ENCODE peak calls at places on chromosome 18, in six cellular contexts. S is WTC11, T is K562, D is HepG2, E is GM12878, O is H1. P is an unnamed sample.

GRCh38 chr18:69528439-69528838 is 127.8 kb downstream of the DOK6 start:
- DNase-seq in S (no peak), T (no peak), D (no peak), E (no peak), O (no peak), P (no peak)

GRCh38 chr18:11464129-11464528 is 145.3 kb upstream of the SLC35G4 start:
- DNase-seq in S (no peak), T (no peak), D (peak; percentile 34), E (no peak), O (no peak), P (no peak)

GRCh38 chr18:31041346-31042067 is 1.0 kb downstream of the DSC3 start:
- DNase-seq in S (peak; percentile 37), T (no peak), D (no peak), E (no peak), O (no peak), P (peak; percentile 56)

GRCh38 chr18:59060540-59060939 is 79.1 kb upstream of the SEC11C start:
- DNase-seq in S (no peak), T (no peak), D (no peak), E (no peak), O (no peak), P (no peak)

GRCh38 chr18:79257480-79257879 is 138.2 kb upstream of the NFATC1 start:
- DNase-seq in S (no peak), T (no peak), D (no peak), E (no peak), O (no peak), P (no peak)

GRCh38 chr18:11502368-11502767 is 107.0 kb upstream of the SLC35G4 start:
- DNase-seq in S (no peak), T (no peak), D (peak; percentile 46), E (no peak), O (no peak), P (no peak)

GRCh38 chr18:58908006-58908405 is 43.3 kb downstream of the ZNF532 start:
- DNase-seq in S (no peak), T (no peak), D (no peak), E (no peak), O (no peak), P (no peak)

GRCh38 chr18:54734059-54734458 is 94.2 kb upstream of the RAB27B start:
- DNase-seq in S (no peak), T (peak; percentile 6), D (no peak), E (no peak), O (no peak), P (no peak)

GRCh38 chr18:79394438-79395307 is 1.1 kb upstream of the NFATC1 start:
- DNase-seq in S (peak; percentile 53), T (no peak), D (no peak), E (no peak), O (no peak), P (no peak)

GRCh38 chr18:61605376-61606067 is 272.3 kb downstream of the CDH20 start:
- DNase-seq in S (no peak), T (no peak), D (no peak), E (no peak), O (no peak), P (no peak)

DNA sequence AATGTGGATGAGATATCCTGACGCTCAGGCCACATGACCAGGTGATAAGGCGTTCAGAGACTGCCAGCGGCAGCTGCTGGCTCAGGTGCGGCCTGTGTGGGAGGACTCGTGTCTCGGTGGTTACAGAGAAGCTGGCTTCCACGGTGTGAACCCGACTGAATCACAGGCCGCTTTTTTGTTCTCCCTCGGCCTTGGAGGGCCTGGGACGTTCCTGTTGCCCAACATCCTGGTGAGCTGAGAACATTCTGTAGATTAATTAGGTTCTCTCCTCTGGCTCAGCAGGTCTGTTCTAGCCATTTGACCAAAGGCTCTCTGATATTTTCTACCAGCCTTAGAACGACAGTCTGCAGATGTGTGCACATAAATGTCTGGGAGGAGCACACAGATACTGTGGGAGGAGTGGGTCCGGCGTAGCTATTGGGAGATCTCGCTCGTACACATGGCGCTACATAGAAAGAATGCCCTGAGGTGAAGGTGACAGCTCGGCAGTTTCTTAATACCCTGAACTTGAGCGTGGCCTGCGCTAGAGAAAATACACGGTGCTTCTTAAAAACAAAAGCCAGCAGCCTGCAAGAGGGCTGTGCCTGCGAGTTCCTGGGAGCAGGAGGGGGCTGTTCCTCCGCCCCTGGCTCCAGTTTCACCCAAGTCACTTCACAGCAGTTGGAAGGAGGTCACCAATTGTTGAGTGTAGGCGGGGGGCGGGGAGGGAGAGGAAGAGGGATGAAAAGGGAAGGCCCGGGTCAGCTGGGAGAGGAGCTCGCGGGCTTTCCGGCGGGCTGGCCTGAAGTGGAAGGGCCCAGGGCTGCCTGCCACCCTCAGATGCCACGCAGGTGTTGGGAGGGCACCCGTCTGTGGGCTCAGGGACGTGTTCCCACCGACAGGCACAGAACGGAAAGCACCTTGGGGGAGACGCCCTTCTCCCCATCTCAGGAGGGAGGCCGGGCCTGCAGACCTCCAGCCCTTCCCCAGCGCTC is 124.6 kb upstream of the ZNF516 start:
- DNase-seq in S (peak; percentile 65), T (no peak), D (no peak), E (no peak), O (no peak), P (peak; percentile 72)
- TF ChIP-seq CREB1 in S (no peak), T (no peak), D (no peak), E (no peak), O (no peak), P (no peak)

GRCh38 chr18:9683418-9684396 is 24.4 kb upstream of the RAB31 start:
- DNase-seq in S (no peak), T (no peak), D (peak; percentile 26), E (no peak), O (no peak), P (peak; percentile 23)
- TF ChIP-seq CREB1 in S (no peak), T (no peak), D (no peak), E (no peak), O (no peak), P (no peak)

GRCh38 chr18:76814256-76814655 is 8.1 kb upstream of the ZNF236 start:
- DNase-seq in S (no peak), T (no peak), D (no peak), E (no peak), O (no peak), P (no peak)
- TF ChIP-seq CREB1 in S (no peak), T (no peak), D (no peak), E (no peak), O (no peak), P (no peak)

GRCh38 chr18:28584726-28585125 is 407.8 kb upstream of the CDH2 start:
- DNase-seq in S (peak; percentile 17), T (no peak), D (no peak), E (no peak), O (peak; percentile 10), P (peak; percentile 81)
- TF ChIP-seq CREB1 in S (no peak), T (no peak), D (no peak), E (no peak), O (no peak), P (no peak)

GRCh38 chr18:35875566-35875965 is 96.9 kb upstream of the RMP24 start:
- DNase-seq in S (no peak), T (no peak), D (no peak), E (no peak), O (no peak), P (no peak)
- TF ChIP-seq CREB1 in S (no peak), T (no peak), D (no peak), E (no peak), O (no peak), P (no peak)

DNA sequence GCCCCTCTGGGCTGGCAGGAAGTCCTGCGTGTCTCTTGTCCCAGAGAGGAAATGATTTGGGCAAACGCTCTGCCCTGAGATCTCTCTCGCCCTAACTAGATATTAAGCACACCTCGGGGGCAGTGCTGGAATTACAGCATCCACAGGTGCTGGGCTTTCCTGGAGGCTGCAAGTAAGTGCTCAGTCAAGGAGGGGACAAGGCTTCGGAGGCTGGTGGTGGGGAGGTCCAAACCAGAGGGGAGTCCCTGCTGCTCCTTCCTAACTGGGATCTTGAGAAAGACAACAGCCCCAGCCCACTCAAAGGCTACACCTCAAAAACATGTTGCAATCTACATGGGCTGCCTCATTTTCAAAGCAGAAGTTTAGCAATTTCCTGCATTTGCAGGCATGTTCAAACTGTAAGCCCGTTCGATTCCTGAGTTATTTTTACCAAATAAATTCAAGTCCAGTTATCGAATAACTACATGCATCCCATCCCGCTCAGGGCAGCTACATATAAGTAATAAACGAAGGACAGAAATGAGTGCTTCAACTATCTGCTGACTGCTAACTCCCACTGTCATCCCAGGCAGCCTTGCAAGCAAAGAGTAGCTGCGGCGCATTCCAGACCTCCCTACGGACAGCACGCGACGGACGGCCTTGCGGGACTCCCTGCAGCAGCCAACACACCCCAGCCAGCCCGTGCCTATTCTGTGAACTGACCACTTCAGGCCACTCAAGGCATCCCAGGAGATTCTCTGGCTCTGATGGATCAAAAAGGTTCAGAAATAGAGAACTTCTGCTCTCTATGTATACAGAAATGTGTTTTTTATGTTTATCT is 27.5 kb downstream of the ZNF516 start:
- DNase-seq in S (no peak), T (no peak), D (no peak), E (no peak), O (no peak), P (no peak)
- TF ChIP-seq CREB1 in S (no peak), T (no peak), D (no peak), E (no peak), O (no peak), P (no peak)

GRCh38 chr18:48365965-48366364 is 43.2 kb downstream of the ZBTB7C start:
- DNase-seq in S (no peak), T (no peak), D (no peak), E (no peak), O (no peak), P (no peak)
- TF ChIP-seq CREB1 in S (no peak), T (no peak), D (no peak), E (no peak), O (no peak), P (no peak)

GRCh38 chr18:49548266-49548665 is 13.6 kb upstream of the LIPG start:
- DNase-seq in S (no peak), T (no peak), D (peak; percentile 7), E (no peak), O (no peak), P (no peak)
- TF ChIP-seq CREB1 in S (no peak), T (no peak), D (no peak), E (no peak), O (no peak), P (no peak)

DNA sequence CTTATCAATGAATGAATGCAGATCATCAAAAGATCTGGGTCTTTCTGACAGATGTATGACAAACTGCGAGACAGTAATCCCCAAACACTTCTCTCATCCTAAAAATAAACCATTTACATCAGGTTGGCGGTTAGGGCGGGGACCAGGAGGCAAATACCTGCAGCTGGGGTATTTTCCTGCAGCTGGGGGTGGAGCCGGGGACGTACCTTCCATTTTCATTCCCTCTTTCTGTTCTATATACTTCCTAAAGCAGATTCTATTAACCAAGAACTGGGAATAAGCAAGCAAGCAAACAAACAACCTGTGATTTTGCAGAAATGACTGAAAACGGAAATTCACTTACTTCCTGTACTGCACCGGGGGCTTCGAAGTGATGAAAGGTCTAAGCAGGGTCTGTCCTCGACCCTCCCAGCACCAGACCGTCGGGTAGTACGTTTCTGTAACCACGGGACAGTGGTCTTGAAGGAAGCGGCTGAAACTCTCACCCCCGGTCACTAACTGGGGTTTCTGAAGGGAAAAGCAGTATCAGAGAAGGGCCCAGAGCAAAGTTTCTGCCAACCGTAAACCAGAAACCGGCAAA is 1.2 kb downstream of the ABHD3 start:
- DNase-seq in S (peak; percentile 17), T (peak; percentile 18), D (no peak), E (peak; percentile 17), O (no peak), P (peak; percentile 64)
- TF ChIP-seq CREB1 in S (no peak), T (no peak), D (no peak), E (peak; percentile 56), O (no peak), P (no peak)

GRCh38 chr18:33231474-33232317 is 208.8 kb downstream of the CCDC178 start:
- DNase-seq in S (peak; percentile 88), T (peak; percentile 43), D (peak; percentile 75), E (peak; percentile 17), O (peak; percentile 50), P (peak; percentile 92)
- TF ChIP-seq CREB1 in S (no peak), T (no peak), D (no peak), E (no peak), O (no peak), P (no peak)

P was measured in GM23338.